ENCODE peak calls at places on chromosomes 11 and 22, in ten cellular contexts. D is stomach, X is left ventricle myocardium inferior, H is heart left ventricle, S is Peyer's patch, O is RWPE2, U is upper lobe of right lung, T is endodermal cell, Y is neuronal stem cell, C is tibial artery. G is an unnamed sample. For H3K9me3, the result is how much of the 10 kb centered on the place peaks cover.

GRCh38 chr22:29245626-29246385 is 22.0 kb downstream of the RHBDD3 start:
- DNase-seq in D (peak), X (peak), H (peak), S (peak), O (no peak), U (peak), T (peak), Y (peak), C (peak), G (peak)

GRCh38 chr11:74055938-74056337 is 47.1 kb upstream of the UCP3 start:
- DNase-seq in D (no peak), X (no peak), H (no peak), S (no peak), O (no peak), U (no peak), T (no peak), Y (no peak), C (no peak), G (no peak)

GRCh38 chr22:34886812-34887211 is 179.1 kb upstream of the ISX start:
- DNase-seq in D (no peak), X (no peak), H (no peak), S (no peak), O (no peak), U (no peak), T (no peak), Y (no peak), C (no peak), G (no peak)

GRCh38 chr11:3165152-3165705 is at the start of gene OSBPL5:
- DNase-seq in D (peak), X (peak), H (peak), S (peak), O (peak), U (peak), T (peak), Y (no peak), C (peak), G (peak)

GRCh38 chr11:1368216-1368615 is 21.5 kb upstream of the BRSK2 start:
- DNase-seq in D (no peak), X (no peak), H (no peak), S (no peak), O (no peak), U (no peak), T (no peak), Y (no peak), C (peak), G (no peak)

GRCh38 chr22:46042786-46043185 is 65.8 kb upstream of the WNT7B start:
- DNase-seq in D (peak), X (peak), H (no peak), S (peak), O (peak), U (peak), T (peak), Y (no peak), C (peak), G (peak)

GRCh38 chr11:1746516-1746931 is 3.9 kb downstream of the IFITM10 start:
- DNase-seq in D (no peak), X (peak), H (no peak), S (peak), O (no peak), U (peak), T (peak), Y (no peak), C (peak), G (no peak)

GRCh38 chr11:93396356-93396755 is 65.8 kb downstream of the DEUP1 start:
- DNase-seq in D (no peak), X (no peak), H (no peak), S (no peak), O (no peak), U (no peak), T (no peak), Y (no peak), C (no peak), G (no peak)

GRCh38 chr22:37525073-37525745 is 6.0 kb upstream of the CARD10 start:
- DNase-seq in D (no peak), X (no peak), H (no peak), S (peak), O (peak), U (no peak), T (no peak), Y (no peak), C (no peak), G (no peak)

GRCh38 chr11:126363706-126364245 is 8.3 kb downstream of the ST3GAL4 start:
- DNase-seq in D (no peak), X (peak), H (no peak), S (no peak), O (no peak), U (peak), T (peak), Y (no peak), C (peak), G (no peak)

GRCh38 chr22:35576671-35577070 is 36.0 kb downstream of the RASD2 start:
- DNase-seq in D (no peak), X (no peak), H (no peak), S (no peak), O (no peak), U (no peak), T (no peak), Y (no peak), C (no peak), G (no peak)

GRCh38 chr22:43878079-43878795 is 13.6 kb downstream of the PNPLA5 start:
- DNase-seq in D (no peak), X (no peak), H (no peak), S (peak), O (no peak), U (peak), T (peak), Y (no peak), C (no peak), G (peak)

GRCh38 chr11:10653242-10653641 is 40.3 kb downstream of the IRAG1 start:
- DNase-seq in D (no peak), X (no peak), H (no peak), S (no peak), O (no peak), U (peak), T (no peak), Y (no peak), C (no peak), G (no peak)

GRCh38 chr11:126669416-126669815 is 313.9 kb downstream of the ST3GAL4 start:
- DNase-seq in D (no peak), X (no peak), H (no peak), S (no peak), O (no peak), U (no peak), T (no peak), Y (no peak), C (no peak), G (no peak)

GRCh38 chr11:124892750-124893454 is 4.8 kb downstream of the ROBO4 start:
- DNase-seq in D (no peak), X (no peak), H (no peak), S (no peak), O (no peak), U (no peak), T (no peak), Y (no peak), C (peak), G (no peak)

GRCh38 chr11:14612624-14613023 is 31.0 kb upstream of the PDE3B start:
- DNase-seq in D (no peak), X (no peak), H (no peak), S (no peak), O (no peak), U (no peak), T (no peak), Y (no peak), C (no peak), G (no peak)

GRCh38 chr22:43197271-43197941 is 10.5 kb upstream of the TTLL12 start:
- DNase-seq in D (no peak), X (no peak), H (no peak), S (no peak), O (no peak), U (no peak), T (no peak), Y (no peak), C (no peak), G (no peak)

GRCh38 chr22:38733329-38734202 is 22.2 kb downstream of the SUN2 start:
- DNase-seq in D (peak), X (peak), H (peak), S (peak), O (no peak), U (peak), T (peak), Y (no peak), C (peak), G (peak)

GRCh38 chr11:77879218-77879617 is 58.3 kb downstream of the AAMDC start:
- DNase-seq in D (no peak), X (peak), H (peak), S (no peak), O (no peak), U (no peak), T (no peak), Y (no peak), C (no peak), G (peak)

GRCh38 chr11:71294846-71295600 is 42.6 kb upstream of the SHANK2 start:
- DNase-seq in D (peak), X (no peak), H (no peak), S (no peak), O (peak), U (no peak), T (peak), Y (no peak), C (peak), G (no peak)

DNA sequence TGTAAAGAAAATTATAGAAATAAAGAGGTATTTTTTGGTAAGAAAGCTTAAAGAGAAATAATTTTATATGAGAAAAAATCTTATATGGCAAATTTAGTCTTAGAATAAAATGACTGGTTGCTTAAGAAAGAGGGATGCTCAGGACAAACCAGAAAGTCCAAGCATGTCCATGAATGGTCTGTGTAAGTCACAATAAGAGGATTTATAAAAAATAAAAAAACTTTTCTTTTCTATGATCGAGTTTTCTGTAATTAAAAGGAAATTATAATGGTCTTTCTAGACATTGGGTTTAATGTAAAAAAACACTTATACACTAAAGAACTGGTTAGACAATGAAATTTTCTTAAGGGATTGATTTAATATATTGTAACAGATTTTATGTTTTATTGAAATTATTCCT is 819.6 kb downstream of the TBC1D22A start:
- DNase-seq in D (no peak), X (no peak), H (no peak), S (no peak), O (no peak), U (no peak), T (no peak), Y (no peak), C (no peak), G (no peak)
- H3K9me3 ChIP-seq in D (under half), X (under half), H (under half), S (under half), O (under half), U (under half), T (half or more), Y (under half), C (under half), G (under half)

GRCh38 chr11:55819330-55819729 is at the start of gene OR5D18:
- DNase-seq in D (no peak), X (no peak), H (no peak), S (no peak), O (no peak), U (no peak), T (no peak), Y (no peak), C (no peak), G (no peak)
- H3K9me3 ChIP-seq in D (under half), X (under half), H (under half), S (under half), O (under half), U (under half), T (half or more), Y (under half), C (under half), G (under half)

GRCh38 chr22:47419239-47419638 is 656.8 kb downstream of the TBC1D22A start:
- DNase-seq in D (no peak), X (no peak), H (no peak), S (no peak), O (no peak), U (no peak), T (no peak), Y (no peak), C (no peak), G (no peak)
- H3K9me3 ChIP-seq in D (under half), X (under half), H (under half), S (under half), O (under half), U (under half), T (half or more), Y (under half), C (under half), G (under half)

GRCh38 chr22:49490692-49491091 is 337.0 kb downstream of the BRD1 start:
- DNase-seq in D (no peak), X (no peak), H (no peak), S (no peak), O (no peak), U (no peak), T (peak), Y (no peak), C (no peak), G (no peak)
- H3K9me3 ChIP-seq in D (under half), X (under half), H (under half), S (under half), O (under half), U (under half), T (under half), Y (under half), C (under half), G (under half)

GRCh38 chr11:37502202-37502601 is 904.2 kb upstream of the RAG2 start:
- DNase-seq in D (no peak), X (no peak), H (no peak), S (no peak), O (no peak), U (no peak), T (no peak), Y (no peak), C (no peak), G (no peak)

GRCh38 chr11:37505406-37505805 is 907.4 kb upstream of the RAG2 start:
- DNase-seq in D (no peak), X (no peak), H (no peak), S (no peak), O (no peak), U (no peak), T (peak), Y (peak), C (no peak), G (no peak)

GRCh38 chr11:37504925-37505324 is 906.9 kb upstream of the RAG2 start:
- DNase-seq in D (no peak), X (no peak), H (no peak), S (peak), O (peak), U (no peak), T (no peak), Y (no peak), C (no peak), G (no peak)

GRCh38 chr11:37504066-37504611 is 906.1 kb upstream of the RAG2 start:
- DNase-seq in D (no peak), X (no peak), H (no peak), S (no peak), O (peak), U (no peak), T (peak), Y (peak), C (no peak), G (no peak)

DNA sequence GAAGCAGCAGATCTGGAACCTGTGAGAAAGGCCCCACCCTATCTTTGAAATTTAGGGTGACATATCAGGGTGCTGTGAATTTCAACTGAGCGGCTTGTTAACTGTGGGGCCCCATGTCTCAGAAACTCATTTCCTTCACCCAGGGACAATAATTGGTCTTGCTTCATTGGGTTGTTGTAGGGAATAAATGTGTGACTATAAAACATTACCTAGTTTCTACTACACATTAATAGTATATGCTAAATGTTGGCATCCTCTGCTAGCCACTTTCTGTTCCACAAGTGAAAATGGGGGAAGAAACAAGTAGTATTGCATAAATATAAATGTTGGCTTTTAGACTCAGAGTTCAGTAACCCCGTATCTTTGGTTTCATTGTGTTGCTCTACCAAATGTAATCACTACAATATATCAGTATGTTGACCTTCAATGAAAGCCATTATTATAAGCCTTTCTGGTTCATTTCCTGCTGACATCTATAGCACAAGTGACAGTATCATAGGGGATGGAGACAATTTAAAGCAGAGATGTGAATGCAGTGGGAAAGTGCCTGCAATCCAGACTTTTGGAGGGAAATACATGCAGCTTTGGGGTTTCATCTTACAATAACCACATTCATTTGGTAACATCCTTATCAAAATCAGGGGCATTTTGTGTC is 905.5 kb upstream of the RAG2 start:
- DNase-seq in D (no peak), X (no peak), H (no peak), S (no peak), O (no peak), U (no peak), T (no peak), Y (no peak), C (no peak), G (no peak)
- H3K9me3 ChIP-seq in D (under half), X (under half), H (under half), S (under half), O (under half), U (under half), T (under half), Y (under half), C (under half), G (under half)

G was measured in ovary.